ENCODE peak calls at places on chromosome 13, in seven cellular contexts. One of them, this sample, is unnamed.

GRCh38 chr13:29472317-29472961 is 123.0 kb downstream of the SLC7A1 start:
- DNase-seq in K562: peak
- DNase-seq in GM12892: no peak
- DNase-seq in H1: peak
- DNase-seq in HepG2: peak
- DNase-seq in GM12878: no peak
- DNase-seq in SK-N-SH: peak
- DNase-seq in this sample: peak

GRCh38 chr13:101258071-101258470 is 158.2 kb downstream of the NALCN start:
- DNase-seq in H1: no peak
- DNase-seq in SK-N-SH: no peak
- DNase-seq in GM12878: peak
- DNase-seq in HepG2: peak
- DNase-seq in K562: no peak
- DNase-seq in GM12892: no peak
- DNase-seq in this sample: no peak

GRCh38 chr13:62626771-62627170 is 1211.1 kb upstream of the PCDH20 start:
- DNase-seq in K562: no peak
- DNase-seq in GM12892: no peak
- DNase-seq in H1: peak
- DNase-seq in SK-N-SH: no peak
- DNase-seq in HepG2: peak
- DNase-seq in GM12878: no peak
- DNase-seq in this sample: no peak

GRCh38 chr13:23322353-23323336 is 110.9 kb downstream of the SACS start:
- DNase-seq in HepG2: no peak
- DNase-seq in GM12878: no peak
- DNase-seq in SK-N-SH: no peak
- DNase-seq in K562: no peak
- DNase-seq in GM12892: no peak
- DNase-seq in H1: no peak
- DNase-seq in this sample: no peak

GRCh38 chr13:66809496-66809895 is 420.6 kb downstream of the PCDH9 start:
- DNase-seq in K562: no peak
- DNase-seq in GM12892: no peak
- DNase-seq in SK-N-SH: no peak
- DNase-seq in HepG2: no peak
- DNase-seq in GM12878: no peak
- DNase-seq in H1: no peak
- DNase-seq in this sample: no peak

GRCh38 chr13:99704390-99704789 is 203.1 kb downstream of the TM9SF2 start:
- DNase-seq in GM12892: no peak
- DNase-seq in H1: no peak
- DNase-seq in GM12878: no peak
- DNase-seq in SK-N-SH: no peak
- DNase-seq in K562: no peak
- DNase-seq in HepG2: no peak
- DNase-seq in this sample: no peak

GRCh38 chr13:59706101-59706976 is 457.4 kb downstream of the DIAPH3 start:
- DNase-seq in SK-N-SH: no peak
- DNase-seq in K562: no peak
- DNase-seq in GM12892: no peak
- DNase-seq in GM12878: no peak
- DNase-seq in H1: no peak
- DNase-seq in HepG2: no peak
- DNase-seq in this sample: no peak

GRCh38 chr13:32142956-32143375 is 111.4 kb downstream of the FRY start:
- DNase-seq in K562: no peak
- DNase-seq in HepG2: peak
- DNase-seq in H1: no peak
- DNase-seq in GM12892: no peak
- DNase-seq in SK-N-SH: peak
- DNase-seq in GM12878: no peak
- DNase-seq in this sample: no peak

GRCh38 chr13:39263033-39263432 is 224.8 kb downstream of the NHLRC3 start:
- DNase-seq in GM12892: peak
- DNase-seq in K562: peak
- DNase-seq in SK-N-SH: peak
- DNase-seq in HepG2: peak
- DNase-seq in GM12878: peak
- DNase-seq in H1: peak
- DNase-seq in this sample: peak

GRCh38 chr13:110334256-110334655 is 27.2 kb downstream of the COL4A2 start:
- DNase-seq in K562: no peak
- DNase-seq in GM12878: no peak
- DNase-seq in H1: no peak
- DNase-seq in HepG2: no peak
- DNase-seq in GM12892: no peak
- DNase-seq in SK-N-SH: no peak
- DNase-seq in this sample: no peak

GRCh38 chr13:32538234-32538620 is 368 bp downstream of the N4BP2L2 start:
- DNase-seq in HepG2: peak
- DNase-seq in SK-N-SH: peak
- DNase-seq in K562: peak
- DNase-seq in GM12892: peak
- DNase-seq in H1: peak
- DNase-seq in GM12878: no peak
- DNase-seq in this sample: peak

GRCh38 chr13:40247845-40248244 is 418.6 kb downstream of the FOXO1 start:
- DNase-seq in GM12878: no peak
- DNase-seq in GM12892: no peak
- DNase-seq in H1: no peak
- DNase-seq in SK-N-SH: no peak
- DNase-seq in K562: no peak
- DNase-seq in HepG2: no peak
- DNase-seq in this sample: no peak

GRCh38 chr13:81610613-81611012 is 1269.7 kb upstream of the SPRY2 start:
- DNase-seq in K562: no peak
- DNase-seq in H1: no peak
- DNase-seq in SK-N-SH: no peak
- DNase-seq in GM12892: no peak
- DNase-seq in GM12878: no peak
- DNase-seq in HepG2: no peak
- DNase-seq in this sample: no peak

GRCh38 chr13:23984541-23984940 is 87.2 kb upstream of the C1QTNF9B start:
- DNase-seq in GM12878: no peak
- DNase-seq in GM12892: no peak
- DNase-seq in K562: no peak
- DNase-seq in HepG2: no peak
- DNase-seq in SK-N-SH: no peak
- DNase-seq in H1: no peak
- DNase-seq in this sample: no peak

GRCh38 chr13:52454459-52454824 is 836 bp upstream of the CKAP2 start:
- DNase-seq in K562: no peak
- DNase-seq in GM12878: peak
- DNase-seq in GM12892: peak
- DNase-seq in H1: no peak
- DNase-seq in SK-N-SH: peak
- DNase-seq in HepG2: no peak
- DNase-seq in this sample: no peak

GRCh38 chr13:98372886-98373285 is 195.8 kb upstream of the RNF113B start:
- DNase-seq in HepG2: no peak
- DNase-seq in K562: no peak
- DNase-seq in SK-N-SH: no peak
- DNase-seq in H1: no peak
- DNase-seq in GM12892: no peak
- DNase-seq in GM12878: no peak
- DNase-seq in this sample: no peak

GRCh38 chr13:98810746-98811145 is 58.3 kb upstream of the SLC15A1 start:
- DNase-seq in GM12878: no peak
- DNase-seq in GM12892: no peak
- DNase-seq in SK-N-SH: no peak
- DNase-seq in K562: no peak
- DNase-seq in HepG2: no peak
- DNase-seq in H1: no peak
- DNase-seq in this sample: no peak

DNA sequence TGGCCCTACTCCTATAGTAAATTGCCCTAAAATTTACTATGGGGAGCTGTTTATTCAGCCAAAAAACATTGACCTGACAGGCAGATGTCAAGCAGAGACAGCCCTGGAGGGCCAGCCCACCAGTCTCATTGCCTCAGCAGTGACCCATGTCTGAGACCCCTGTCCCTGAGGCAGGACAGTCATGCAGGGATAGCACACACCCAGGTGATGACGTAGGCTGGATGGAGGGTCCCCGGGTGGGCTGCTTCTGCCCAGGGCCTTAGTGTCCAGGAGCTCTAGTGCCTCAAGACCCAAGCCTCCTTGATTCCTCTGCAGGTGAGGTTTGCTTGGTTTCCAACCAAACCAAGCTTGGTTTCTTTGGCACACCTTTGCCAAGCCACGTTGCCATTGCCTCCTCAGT is 72.1 kb downstream of the HSPH1 start:
- DNase-seq in GM12878: no peak
- DNase-seq in HepG2: no peak
- DNase-seq in H1: no peak
- DNase-seq in GM12892: no peak
- DNase-seq in SK-N-SH: no peak
- DNase-seq in K562: no peak
- DNase-seq in this sample: no peak
- TF ChIP-seq TAF1 in GM12878: no peak
- TF ChIP-seq TAF1 in HepG2: no peak
- TF ChIP-seq TAF1 in H1: no peak
- TF ChIP-seq TAF1 in GM12892: no peak
- TF ChIP-seq TAF1 in SK-N-SH: no peak
- TF ChIP-seq TAF1 in K562: no peak
- TF ChIP-seq TAF1 in this sample: no peak

GRCh38 chr13:77838271-77838670 is 80.4 kb downstream of the EDNRB start:
- DNase-seq in K562: no peak
- DNase-seq in GM12878: no peak
- DNase-seq in SK-N-SH: no peak
- DNase-seq in GM12892: no peak
- DNase-seq in HepG2: no peak
- DNase-seq in H1: no peak
- DNase-seq in this sample: no peak

GRCh38 chr13:77832339-77833100 is 86.1 kb downstream of the EDNRB start:
- DNase-seq in GM12878: no peak
- DNase-seq in K562: no peak
- DNase-seq in GM12892: no peak
- DNase-seq in SK-N-SH: no peak
- DNase-seq in H1: no peak
- DNase-seq in HepG2: no peak
- DNase-seq in this sample: no peak

GRCh38 chr13:77831870-77832269 is 86.8 kb downstream of the EDNRB start:
- DNase-seq in GM12892: no peak
- DNase-seq in H1: no peak
- DNase-seq in K562: no peak
- DNase-seq in GM12878: no peak
- DNase-seq in HepG2: no peak
- DNase-seq in SK-N-SH: no peak
- DNase-seq in this sample: no peak

GRCh38 chr13:77833331-77833863 is 85.2 kb downstream of the EDNRB start:
- DNase-seq in GM12892: no peak
- DNase-seq in GM12878: no peak
- DNase-seq in H1: no peak
- DNase-seq in HepG2: no peak
- DNase-seq in K562: no peak
- DNase-seq in SK-N-SH: no peak
- DNase-seq in this sample: no peak

DNA sequence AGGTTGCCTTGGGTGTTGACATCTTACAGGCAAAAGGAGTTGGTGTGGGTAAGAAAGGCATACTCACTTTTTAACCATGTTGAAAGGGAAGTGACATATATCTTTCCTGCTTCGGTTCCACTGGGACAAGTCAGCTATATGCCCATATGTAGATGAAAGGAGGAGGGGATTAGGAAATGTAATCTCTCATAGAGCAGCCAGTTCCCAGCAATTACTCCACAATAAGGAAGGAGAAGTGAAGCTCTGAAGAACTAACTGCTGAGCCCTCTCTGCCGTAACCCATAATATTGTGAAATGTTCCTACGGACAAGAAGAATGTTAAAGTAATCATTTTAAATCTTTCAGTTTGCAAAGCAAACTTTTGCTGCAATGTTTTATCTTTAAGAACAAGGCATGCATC is 82.2 kb downstream of the EDNRB start:
- DNase-seq in K562: no peak
- DNase-seq in GM12878: no peak
- DNase-seq in SK-N-SH: no peak
- DNase-seq in H1: no peak
- DNase-seq in HepG2: no peak
- DNase-seq in GM12892: no peak
- DNase-seq in this sample: no peak
- TF ChIP-seq TAF1 in K562: no peak
- TF ChIP-seq TAF1 in GM12878: no peak
- TF ChIP-seq TAF1 in SK-N-SH: no peak
- TF ChIP-seq TAF1 in H1: no peak
- TF ChIP-seq TAF1 in HepG2: no peak
- TF ChIP-seq TAF1 in GM12892: no peak
- TF ChIP-seq TAF1 in this sample: no peak

GRCh38 chr13:34864650-34865049 is 77.4 kb upstream of the NBEA start:
- DNase-seq in HepG2: no peak
- DNase-seq in H1: no peak
- DNase-seq in GM12878: no peak
- DNase-seq in GM12892: no peak
- DNase-seq in K562: no peak
- DNase-seq in SK-N-SH: no peak
- DNase-seq in this sample: no peak

GRCh38 chr13:34867590-34867989 is 74.5 kb upstream of the NBEA start:
- DNase-seq in GM12878: peak
- DNase-seq in K562: no peak
- DNase-seq in HepG2: no peak
- DNase-seq in H1: no peak
- DNase-seq in SK-N-SH: no peak
- DNase-seq in GM12892: no peak
- DNase-seq in this sample: no peak

GRCh38 chr13:34869737-34870136 is 72.3 kb upstream of the NBEA start:
- DNase-seq in SK-N-SH: no peak
- DNase-seq in GM12892: no peak
- DNase-seq in K562: no peak
- DNase-seq in H1: no peak
- DNase-seq in HepG2: no peak
- DNase-seq in GM12878: no peak
- DNase-seq in this sample: no peak
- TF ChIP-seq TAF1 in SK-N-SH: no peak
- TF ChIP-seq TAF1 in GM12892: no peak
- TF ChIP-seq TAF1 in K562: no peak
- TF ChIP-seq TAF1 in H1: no peak
- TF ChIP-seq TAF1 in HepG2: no peak
- TF ChIP-seq TAF1 in GM12878: no peak
- TF ChIP-seq TAF1 in this sample: no peak

DNA sequence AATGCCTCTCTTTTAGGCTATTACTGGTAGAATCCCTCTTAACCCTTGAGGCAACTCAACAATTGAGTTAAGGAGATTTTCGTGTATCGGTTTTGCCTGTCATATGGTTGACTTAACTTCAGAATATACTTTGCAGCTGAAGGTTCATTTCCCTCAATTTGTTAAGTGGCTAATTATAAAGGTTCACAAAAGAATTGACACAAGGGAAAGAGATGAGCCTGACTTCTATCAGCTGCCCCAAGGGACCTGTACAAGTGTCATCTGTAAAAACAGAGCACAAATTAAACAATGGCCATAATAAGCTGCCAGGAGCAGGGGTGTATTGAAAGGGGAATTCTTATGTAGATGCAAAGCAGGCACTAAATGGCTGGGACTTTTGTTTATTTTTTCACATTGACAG is 334.8 kb upstream of the OBI1 start:
- DNase-seq in GM12892: no peak
- DNase-seq in HepG2: no peak
- DNase-seq in GM12878: peak
- DNase-seq in SK-N-SH: no peak
- DNase-seq in H1: no peak
- DNase-seq in K562: no peak
- DNase-seq in this sample: no peak
- TF ChIP-seq TAF1 in GM12892: no peak
- TF ChIP-seq TAF1 in HepG2: no peak
- TF ChIP-seq TAF1 in GM12878: no peak
- TF ChIP-seq TAF1 in SK-N-SH: no peak
- TF ChIP-seq TAF1 in H1: no peak
- TF ChIP-seq TAF1 in K562: no peak
- TF ChIP-seq TAF1 in this sample: no peak